ENCODE peak calls at places on chromosomes 11 and 22, in ten cellular contexts. One of them, this sample, is unnamed.

GRCh38 chr22:27775698-27776409 is 25.7 kb downstream of the MN1 start:
- DNase-seq in MM.1S: no peak
- DNase-seq in cardiac fibroblast: no peak
- DNase-seq in astrocyte of the spinal cord: no peak
- DNase-seq in lower lobe of right lung: no peak
- DNase-seq in uterus: no peak
- DNase-seq in colonic mucosa: no peak
- DNase-seq in fibroblast of mammary gland: no peak
- DNase-seq in naive thymus-derived CD4-positive, alpha-beta T cell: no peak
- DNase-seq in choroid plexus epithelial cell: no peak
- DNase-seq in this sample: no peak

GRCh38 chr22:45460288-45461109 is 42.2 kb upstream of the FBLN1 start:
- DNase-seq in MM.1S: no peak
- DNase-seq in cardiac fibroblast: peak
- DNase-seq in astrocyte of the spinal cord: peak
- DNase-seq in lower lobe of right lung: no peak
- DNase-seq in uterus: peak
- DNase-seq in colonic mucosa: peak
- DNase-seq in fibroblast of mammary gland: peak
- DNase-seq in naive thymus-derived CD4-positive, alpha-beta T cell: no peak
- DNase-seq in choroid plexus epithelial cell: peak
- DNase-seq in this sample: no peak

GRCh38 chr11:61541568-61541967 is 33.0 kb downstream of the LRRC10B start:
- DNase-seq in MM.1S: no peak
- DNase-seq in cardiac fibroblast: peak
- DNase-seq in astrocyte of the spinal cord: no peak
- DNase-seq in lower lobe of right lung: no peak
- DNase-seq in uterus: peak
- DNase-seq in colonic mucosa: no peak
- DNase-seq in fibroblast of mammary gland: peak
- DNase-seq in naive thymus-derived CD4-positive, alpha-beta T cell: no peak
- DNase-seq in choroid plexus epithelial cell: peak
- DNase-seq in this sample: no peak

GRCh38 chr11:132334769-132335280 is 964.4 kb downstream of the NTM start:
- DNase-seq in MM.1S: no peak
- DNase-seq in cardiac fibroblast: no peak
- DNase-seq in astrocyte of the spinal cord: no peak
- DNase-seq in lower lobe of right lung: no peak
- DNase-seq in uterus: no peak
- DNase-seq in colonic mucosa: no peak
- DNase-seq in fibroblast of mammary gland: no peak
- DNase-seq in naive thymus-derived CD4-positive, alpha-beta T cell: no peak
- DNase-seq in choroid plexus epithelial cell: peak
- DNase-seq in this sample: no peak

GRCh38 chr11:43687120-43687791 is 6.7 kb downstream of the HSD17B12 start:
- DNase-seq in MM.1S: no peak
- DNase-seq in cardiac fibroblast: peak
- DNase-seq in astrocyte of the spinal cord: peak
- DNase-seq in lower lobe of right lung: peak
- DNase-seq in uterus: no peak
- DNase-seq in colonic mucosa: peak
- DNase-seq in fibroblast of mammary gland: peak
- DNase-seq in naive thymus-derived CD4-positive, alpha-beta T cell: no peak
- DNase-seq in choroid plexus epithelial cell: peak
- DNase-seq in this sample: no peak

GRCh38 chr22:37199839-37200161 is 11.8 kb upstream of the C1QTNF6 start:
- DNase-seq in MM.1S: no peak
- DNase-seq in cardiac fibroblast: no peak
- DNase-seq in astrocyte of the spinal cord: no peak
- DNase-seq in lower lobe of right lung: no peak
- DNase-seq in uterus: no peak
- DNase-seq in colonic mucosa: peak
- DNase-seq in fibroblast of mammary gland: no peak
- DNase-seq in naive thymus-derived CD4-positive, alpha-beta T cell: no peak
- DNase-seq in choroid plexus epithelial cell: no peak
- DNase-seq in this sample: no peak

GRCh38 chr11:18650859-18651557 is 16.9 kb upstream of the SPTY2D1 start:
- DNase-seq in MM.1S: peak
- DNase-seq in cardiac fibroblast: peak
- DNase-seq in astrocyte of the spinal cord: peak
- DNase-seq in lower lobe of right lung: peak
- DNase-seq in uterus: no peak
- DNase-seq in colonic mucosa: peak
- DNase-seq in fibroblast of mammary gland: peak
- DNase-seq in naive thymus-derived CD4-positive, alpha-beta T cell: peak
- DNase-seq in choroid plexus epithelial cell: peak
- DNase-seq in this sample: peak

GRCh38 chr11:28606930-28607329 is 498.7 kb downstream of the METTL15 start:
- DNase-seq in MM.1S: no peak
- DNase-seq in cardiac fibroblast: peak
- DNase-seq in astrocyte of the spinal cord: peak
- DNase-seq in lower lobe of right lung: no peak
- DNase-seq in uterus: peak
- DNase-seq in colonic mucosa: no peak
- DNase-seq in fibroblast of mammary gland: peak
- DNase-seq in naive thymus-derived CD4-positive, alpha-beta T cell: no peak
- DNase-seq in choroid plexus epithelial cell: peak
- DNase-seq in this sample: no peak

GRCh38 chr11:107834995-107835394 is 23.6 kb downstream of the SLC35F2 start:
- DNase-seq in MM.1S: no peak
- DNase-seq in cardiac fibroblast: no peak
- DNase-seq in astrocyte of the spinal cord: no peak
- DNase-seq in lower lobe of right lung: no peak
- DNase-seq in uterus: no peak
- DNase-seq in colonic mucosa: no peak
- DNase-seq in fibroblast of mammary gland: no peak
- DNase-seq in naive thymus-derived CD4-positive, alpha-beta T cell: no peak
- DNase-seq in choroid plexus epithelial cell: no peak
- DNase-seq in this sample: no peak

GRCh38 chr22:24485608-24486007 is 9.5 kb upstream of the UPB1 start:
- DNase-seq in MM.1S: peak
- DNase-seq in cardiac fibroblast: no peak
- DNase-seq in astrocyte of the spinal cord: no peak
- DNase-seq in lower lobe of right lung: no peak
- DNase-seq in uterus: no peak
- DNase-seq in colonic mucosa: no peak
- DNase-seq in fibroblast of mammary gland: no peak
- DNase-seq in naive thymus-derived CD4-positive, alpha-beta T cell: peak
- DNase-seq in choroid plexus epithelial cell: peak
- DNase-seq in this sample: no peak

GRCh38 chr11:116229581-116229980 is 543.2 kb downstream of the BUD13 start:
- DNase-seq in MM.1S: no peak
- DNase-seq in cardiac fibroblast: no peak
- DNase-seq in astrocyte of the spinal cord: no peak
- DNase-seq in lower lobe of right lung: no peak
- DNase-seq in uterus: no peak
- DNase-seq in colonic mucosa: no peak
- DNase-seq in fibroblast of mammary gland: no peak
- DNase-seq in naive thymus-derived CD4-positive, alpha-beta T cell: no peak
- DNase-seq in choroid plexus epithelial cell: no peak
- DNase-seq in this sample: no peak

GRCh38 chr11:124930799-124931198 is 5.0 kb downstream of the HEPACAM start:
- DNase-seq in MM.1S: peak
- DNase-seq in cardiac fibroblast: no peak
- DNase-seq in astrocyte of the spinal cord: no peak
- DNase-seq in lower lobe of right lung: no peak
- DNase-seq in uterus: no peak
- DNase-seq in colonic mucosa: no peak
- DNase-seq in fibroblast of mammary gland: no peak
- DNase-seq in naive thymus-derived CD4-positive, alpha-beta T cell: no peak
- DNase-seq in choroid plexus epithelial cell: no peak
- DNase-seq in this sample: no peak

GRCh38 chr11:112961146-112961668 is at the start of gene NCAM1:
- DNase-seq in MM.1S: peak
- DNase-seq in cardiac fibroblast: peak
- DNase-seq in astrocyte of the spinal cord: peak
- DNase-seq in lower lobe of right lung: peak
- DNase-seq in uterus: peak
- DNase-seq in colonic mucosa: peak
- DNase-seq in fibroblast of mammary gland: peak
- DNase-seq in naive thymus-derived CD4-positive, alpha-beta T cell: peak
- DNase-seq in choroid plexus epithelial cell: peak
- DNase-seq in this sample: peak

DNA sequence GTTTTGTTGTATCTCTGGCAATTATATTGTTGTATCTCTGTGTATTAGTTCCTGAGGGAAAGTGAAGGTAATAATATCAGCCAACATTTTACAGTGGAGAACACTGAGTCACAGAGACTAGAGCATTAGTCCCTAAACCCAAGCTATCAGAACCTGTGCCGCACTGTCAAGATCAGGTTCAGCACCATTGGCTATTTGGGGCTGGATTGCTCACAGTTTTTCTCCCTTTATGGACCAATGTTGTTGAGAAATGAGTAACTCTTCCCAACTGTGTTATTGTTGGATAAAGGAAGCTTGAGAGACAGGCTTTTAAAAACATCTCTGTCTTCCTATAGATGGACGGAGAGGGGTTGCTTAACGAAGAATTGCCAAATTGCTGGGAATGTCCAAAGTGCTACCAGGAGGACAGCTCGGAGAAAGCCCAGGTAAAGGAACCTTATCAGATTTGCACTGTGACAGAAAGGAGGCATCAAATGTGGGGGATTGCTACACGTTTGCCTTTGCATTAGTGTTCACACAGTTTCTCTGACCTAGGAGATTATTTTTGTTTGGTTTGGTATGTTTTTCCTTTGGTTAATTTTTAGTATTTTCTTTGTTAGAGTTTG is 18.2 kb upstream of the GRK2 start:
- DNase-seq in MM.1S: no peak
- DNase-seq in cardiac fibroblast: no peak
- DNase-seq in astrocyte of the spinal cord: no peak
- DNase-seq in lower lobe of right lung: no peak
- DNase-seq in uterus: no peak
- DNase-seq in colonic mucosa: no peak
- DNase-seq in fibroblast of mammary gland: no peak
- DNase-seq in naive thymus-derived CD4-positive, alpha-beta T cell: no peak
- DNase-seq in choroid plexus epithelial cell: no peak
- DNase-seq in this sample: no peak
- H3K4me3 ChIP-seq in MM.1S: no peak
- H3K4me3 ChIP-seq in cardiac fibroblast: no peak
- H3K4me3 ChIP-seq in astrocyte of the spinal cord: no peak
- H3K4me3 ChIP-seq in lower lobe of right lung: no peak
- H3K4me3 ChIP-seq in uterus: no peak
- H3K4me3 ChIP-seq in colonic mucosa: no peak
- H3K4me3 ChIP-seq in fibroblast of mammary gland: no peak
- H3K4me3 ChIP-seq in naive thymus-derived CD4-positive, alpha-beta T cell: no peak
- H3K4me3 ChIP-seq in choroid plexus epithelial cell: no peak
- H3K4me3 ChIP-seq in this sample: no peak

DNA sequence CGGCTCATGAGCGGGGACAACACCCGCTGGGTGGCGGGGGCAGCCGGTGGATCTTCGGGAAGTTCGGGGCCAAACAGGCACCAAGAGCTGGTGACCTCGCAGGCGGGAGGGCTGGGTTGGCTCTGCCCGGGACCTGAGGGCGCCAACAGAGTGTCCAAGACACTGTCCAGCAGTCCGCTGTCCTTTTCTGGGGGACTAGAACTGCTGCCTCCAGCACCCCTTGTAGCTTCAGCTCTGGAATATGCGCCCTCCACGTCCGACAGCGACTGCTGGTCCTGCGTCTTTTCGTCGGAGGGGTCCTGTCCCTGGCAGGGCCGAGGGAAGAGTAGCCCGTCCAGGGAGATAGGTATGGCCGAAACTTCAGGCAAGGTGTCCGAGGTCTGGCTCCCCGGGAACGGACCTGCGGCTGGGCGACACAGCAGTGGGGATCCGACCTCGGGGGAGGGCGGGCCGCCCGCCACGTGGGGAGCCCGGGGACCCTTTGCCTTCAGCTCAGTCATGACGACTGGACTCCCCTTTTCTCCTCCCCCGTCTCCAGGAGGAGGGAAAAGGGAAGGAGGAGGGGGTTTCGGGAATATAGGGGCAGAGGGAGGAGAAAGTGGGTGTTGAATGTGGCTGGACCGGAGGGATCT is 926 bp downstream of the PGR start:
- DNase-seq in MM.1S: no peak
- DNase-seq in cardiac fibroblast: no peak
- DNase-seq in astrocyte of the spinal cord: no peak
- DNase-seq in lower lobe of right lung: peak
- DNase-seq in uterus: peak
- DNase-seq in colonic mucosa: no peak
- DNase-seq in fibroblast of mammary gland: no peak
- DNase-seq in naive thymus-derived CD4-positive, alpha-beta T cell: no peak
- DNase-seq in choroid plexus epithelial cell: no peak
- DNase-seq in this sample: no peak
- H3K4me3 ChIP-seq in MM.1S: no peak
- H3K4me3 ChIP-seq in cardiac fibroblast: peak
- H3K4me3 ChIP-seq in astrocyte of the spinal cord: no peak
- H3K4me3 ChIP-seq in lower lobe of right lung: peak
- H3K4me3 ChIP-seq in uterus: peak
- H3K4me3 ChIP-seq in colonic mucosa: peak
- H3K4me3 ChIP-seq in fibroblast of mammary gland: peak
- H3K4me3 ChIP-seq in naive thymus-derived CD4-positive, alpha-beta T cell: no peak
- H3K4me3 ChIP-seq in choroid plexus epithelial cell: no peak
- H3K4me3 ChIP-seq in this sample: no peak

DNA sequence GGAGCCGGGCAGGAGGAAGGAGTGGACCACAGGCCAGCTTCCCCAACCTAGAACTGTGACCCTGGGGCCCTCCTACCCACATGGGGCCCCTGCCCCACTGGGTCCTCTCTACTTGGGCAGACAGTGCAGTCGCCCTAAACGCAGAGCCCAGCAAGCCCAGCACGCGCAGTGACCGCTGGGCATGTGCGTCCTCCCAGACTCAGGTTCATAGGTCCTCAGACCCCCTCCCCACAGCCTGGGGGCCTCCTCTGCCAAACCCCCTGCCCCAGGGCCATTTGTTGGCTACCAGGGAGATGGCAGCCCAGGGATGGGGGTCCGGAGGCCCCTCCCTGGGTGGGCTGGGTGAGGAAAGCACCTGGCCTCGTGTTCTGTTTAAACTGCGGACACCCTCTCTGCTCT is 23.9 kb downstream of the RTN4R start:
- DNase-seq in MM.1S: no peak
- DNase-seq in cardiac fibroblast: no peak
- DNase-seq in astrocyte of the spinal cord: no peak
- DNase-seq in lower lobe of right lung: no peak
- DNase-seq in uterus: no peak
- DNase-seq in colonic mucosa: no peak
- DNase-seq in fibroblast of mammary gland: no peak
- DNase-seq in naive thymus-derived CD4-positive, alpha-beta T cell: no peak
- DNase-seq in choroid plexus epithelial cell: no peak
- DNase-seq in this sample: no peak
- H3K4me3 ChIP-seq in MM.1S: no peak
- H3K4me3 ChIP-seq in cardiac fibroblast: no peak
- H3K4me3 ChIP-seq in astrocyte of the spinal cord: no peak
- H3K4me3 ChIP-seq in lower lobe of right lung: no peak
- H3K4me3 ChIP-seq in uterus: no peak
- H3K4me3 ChIP-seq in colonic mucosa: no peak
- H3K4me3 ChIP-seq in fibroblast of mammary gland: no peak
- H3K4me3 ChIP-seq in naive thymus-derived CD4-positive, alpha-beta T cell: peak
- H3K4me3 ChIP-seq in choroid plexus epithelial cell: no peak
- H3K4me3 ChIP-seq in this sample: no peak

DNA sequence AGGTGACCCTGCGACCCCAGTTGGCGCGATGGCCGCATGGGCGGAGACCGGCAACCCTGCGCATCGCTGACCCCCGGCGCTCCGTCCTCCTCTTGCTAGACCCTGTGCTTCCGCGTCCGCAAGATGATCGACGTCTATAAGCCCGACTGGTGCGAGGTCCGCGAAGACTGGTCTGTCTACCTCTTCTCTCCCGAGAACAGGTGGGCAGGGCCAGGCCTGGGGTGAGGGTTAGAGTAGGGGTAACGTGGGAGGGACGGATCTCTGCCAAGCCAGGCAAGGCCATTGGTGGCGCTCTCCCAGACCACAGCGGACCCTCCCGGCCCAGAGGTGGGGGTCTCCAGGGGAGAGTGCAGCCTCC is 92.1 kb downstream of the CACNA1I start:
- DNase-seq in MM.1S: no peak
- DNase-seq in cardiac fibroblast: no peak
- DNase-seq in astrocyte of the spinal cord: no peak
- DNase-seq in lower lobe of right lung: no peak
- DNase-seq in uterus: no peak
- DNase-seq in colonic mucosa: no peak
- DNase-seq in fibroblast of mammary gland: no peak
- DNase-seq in naive thymus-derived CD4-positive, alpha-beta T cell: no peak
- DNase-seq in choroid plexus epithelial cell: no peak
- DNase-seq in this sample: no peak
- H3K4me3 ChIP-seq in MM.1S: no peak
- H3K4me3 ChIP-seq in cardiac fibroblast: no peak
- H3K4me3 ChIP-seq in astrocyte of the spinal cord: no peak
- H3K4me3 ChIP-seq in lower lobe of right lung: peak
- H3K4me3 ChIP-seq in uterus: no peak
- H3K4me3 ChIP-seq in colonic mucosa: peak
- H3K4me3 ChIP-seq in fibroblast of mammary gland: no peak
- H3K4me3 ChIP-seq in naive thymus-derived CD4-positive, alpha-beta T cell: peak
- H3K4me3 ChIP-seq in choroid plexus epithelial cell: no peak
- H3K4me3 ChIP-seq in this sample: no peak

This sample was measured in Jurkat, Clone E6-1.